ENCODE peak calls at places on chromosome 12, in six cellular contexts. N is hepatocyte, X is cardiac muscle cell, E is endothelial cell of umbilical vein, V is pancreas, C is testis. D is an unnamed sample.
A peak's percentile ranks its signal among the peaks of the same experiment; 100 is the strongest.

GRCh38 chr12:47318963-47319362 is 239.2 kb upstream of the AMIGO2 start:
- DNase-seq in N (no peak), X (no peak), E (no peak), V (no peak), C (no peak), D (no peak)

GRCh38 chr12:39990122-39991101 is 115.5 kb downstream of the SLC2A13 start:
- DNase-seq in N (peak; percentile 73), X (peak; percentile 79), E (peak; percentile 65), V (peak; percentile 58), C (peak; percentile 81), D (peak; percentile 44)

GRCh38 chr12:57190037-57190436 is 26.6 kb upstream of the NXPH4 start:
- DNase-seq in N (no peak), X (peak; percentile 55), E (peak; percentile 29), V (no peak), C (peak; percentile 55), D (peak; percentile 70)

GRCh38 chr12:29103539-29103974 is 45.5 kb upstream of the FAR2 start:
- DNase-seq in N (no peak), X (no peak), E (no peak), V (no peak), C (no peak), D (no peak)

GRCh38 chr12:52213541-52214420 is 19.3 kb upstream of the KRT7 start:
- DNase-seq in N (peak; percentile 89), X (peak; percentile 82), E (peak; percentile 90), V (peak; percentile 93), C (peak; percentile 81), D (peak; percentile 85)

GRCh38 chr12:93408813-93409212 is 31.1 kb downstream of the NUDT4 start:
- DNase-seq in N (no peak), X (no peak), E (no peak), V (no peak), C (no peak), D (no peak)

GRCh38 chr12:88266851-88267360 is 124.8 kb downstream of the TMTC3 start:
- DNase-seq in N (no peak), X (peak; percentile 6), E (no peak), V (no peak), C (no peak), D (no peak)

GRCh38 chr12:106114084-106115068 is 24.4 kb downstream of the NUAK1 start:
- DNase-seq in N (no peak), X (no peak), E (no peak), V (no peak), C (no peak), D (no peak)

GRCh38 chr12:59940676-59941342 is 345.0 kb downstream of the SLC16A7 start:
- DNase-seq in N (peak; percentile 11), X (no peak), E (no peak), V (no peak), C (no peak), D (no peak)

GRCh38 chr12:571795-572531 is 91.3 kb downstream of the NINJ2 start:
- DNase-seq in N (peak; percentile 54), X (no peak), E (peak; percentile 6), V (no peak), C (peak; percentile 73), D (no peak)

GRCh38 chr12:128867466-128867865 is 14.2 kb downstream of the GLT1D1 start:
- DNase-seq in N (no peak), X (no peak), E (no peak), V (no peak), C (no peak), D (no peak)

GRCh38 chr12:104183443-104183842 is 32.1 kb upstream of the TXNRD1 start:
- DNase-seq in N (no peak), X (no peak), E (no peak), V (no peak), C (no peak), D (no peak)

GRCh38 chr12:12387521-12387920 is 30.6 kb downstream of the BORCS5 start:
- DNase-seq in N (no peak), X (peak; percentile 60), E (peak; percentile 64), V (no peak), C (no peak), D (no peak)

GRCh38 chr12:30795660-30796507 is 41.1 kb upstream of the CAPRIN2 start:
- DNase-seq in N (peak; percentile 75), X (peak; percentile 86), E (peak; percentile 80), V (peak; percentile 46), C (peak; percentile 34), D (peak; percentile 48)

GRCh38 chr12:59398164-59398563 is 197.7 kb upstream of the SLC16A7 start:
- DNase-seq in N (no peak), X (no peak), E (no peak), V (no peak), C (no peak), D (no peak)

GRCh38 chr12:27191531-27191930 is 52.6 kb upstream of the STK38L start:
- DNase-seq in N (no peak), X (no peak), E (no peak), V (no peak), C (no peak), D (no peak)

GRCh38 chr12:101207086-101207780 is 2.8 kb downstream of the SLC5A8 start:
- DNase-seq in N (no peak), X (no peak), E (no peak), V (no peak), C (no peak), D (no peak)

GRCh38 chr12:101204598-101205304 is 5.3 kb downstream of the SLC5A8 start:
- DNase-seq in N (no peak), X (no peak), E (no peak), V (no peak), C (peak; percentile 24), D (no peak)

GRCh38 chr12:101209319-101210302 is at the start of gene SLC5A8:
- DNase-seq in N (peak; percentile 26), X (no peak), E (no peak), V (no peak), C (peak; percentile 25), D (peak; percentile 34)
- TF ChIP-seq CTCF in N (no peak), X (no peak), E (no peak), V (no peak), C (no peak), D (no peak)

GRCh38 chr12:9646794-9647622 is 22.5 kb upstream of the CLEC2D start:
- DNase-seq in N (peak; percentile 30), X (peak; percentile 50), E (peak; percentile 30), V (no peak), C (peak; percentile 19), D (no peak)

GRCh38 chr12:9649532-9649940 is 20.0 kb upstream of the CLEC2D start:
- DNase-seq in N (peak; percentile 13), X (no peak), E (no peak), V (no peak), C (peak; percentile 26), D (no peak)

GRCh38 chr12:9651265-9651729 is 18.2 kb upstream of the CLEC2D start:
- DNase-seq in N (no peak), X (peak; percentile 76), E (no peak), V (no peak), C (no peak), D (no peak)

GRCh38 chr12:9648701-9649531 is 20.6 kb upstream of the CLEC2D start:
- DNase-seq in N (no peak), X (no peak), E (peak; percentile 67), V (no peak), C (no peak), D (no peak)

DNA sequence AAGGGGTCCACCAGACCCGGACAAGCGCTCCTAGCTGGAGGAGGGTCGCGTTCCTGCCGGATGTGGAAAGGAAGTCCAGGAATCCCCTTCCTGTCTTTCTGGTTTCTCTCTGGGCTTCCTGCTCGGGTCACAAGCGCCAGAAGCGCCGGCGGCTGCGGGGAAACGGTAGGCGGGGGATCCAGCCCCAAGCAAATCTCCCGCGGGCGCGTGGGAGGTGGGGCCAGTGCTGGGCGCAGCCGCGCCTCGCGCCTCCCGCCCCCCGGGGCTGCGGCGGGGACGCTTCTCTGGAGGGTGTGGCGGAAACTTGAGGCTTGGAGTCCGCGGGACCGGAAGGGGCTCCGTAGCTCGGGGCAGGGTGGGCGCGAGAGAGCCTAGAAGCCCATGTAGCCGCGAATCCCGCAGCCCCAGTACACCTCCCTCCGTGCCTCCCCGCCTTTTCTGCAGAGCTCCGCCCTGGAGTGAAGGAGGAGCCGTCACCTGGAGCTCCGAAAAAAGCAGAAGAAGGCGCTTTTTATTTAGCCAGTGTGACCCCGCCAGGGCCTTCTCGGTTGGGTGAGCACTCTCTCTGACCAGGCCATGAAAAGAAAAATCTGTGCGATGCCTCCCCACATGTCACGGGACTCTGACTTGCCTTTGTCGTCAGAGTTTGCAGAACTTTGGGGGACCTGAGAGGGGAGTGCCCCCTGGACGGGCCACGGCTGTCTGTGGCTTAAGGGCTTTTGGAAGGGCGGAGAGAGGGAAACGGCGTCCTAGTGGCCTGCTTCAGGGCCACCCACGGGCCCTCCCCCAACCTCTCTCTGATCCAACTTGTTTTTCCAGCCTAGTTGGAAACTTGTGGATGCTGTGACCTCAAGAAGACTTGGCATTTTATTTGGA is 21.4 kb upstream of the CLEC2D start:
- DNase-seq in N (peak; percentile 91), X (peak; percentile 90), E (peak; percentile 54), V (peak; percentile 65), C (peak; percentile 88), D (peak; percentile 78)
- H3K36me3 ChIP-seq in N (no peaks in the 10 kb centered on the region), X (no peaks in the 10 kb centered on the region), E (no peaks in the 10 kb centered on the region), V (no peaks in the 10 kb centered on the region), C (no peaks in the 10 kb centered on the region), D (no peaks in the 10 kb centered on the region)

DNA sequence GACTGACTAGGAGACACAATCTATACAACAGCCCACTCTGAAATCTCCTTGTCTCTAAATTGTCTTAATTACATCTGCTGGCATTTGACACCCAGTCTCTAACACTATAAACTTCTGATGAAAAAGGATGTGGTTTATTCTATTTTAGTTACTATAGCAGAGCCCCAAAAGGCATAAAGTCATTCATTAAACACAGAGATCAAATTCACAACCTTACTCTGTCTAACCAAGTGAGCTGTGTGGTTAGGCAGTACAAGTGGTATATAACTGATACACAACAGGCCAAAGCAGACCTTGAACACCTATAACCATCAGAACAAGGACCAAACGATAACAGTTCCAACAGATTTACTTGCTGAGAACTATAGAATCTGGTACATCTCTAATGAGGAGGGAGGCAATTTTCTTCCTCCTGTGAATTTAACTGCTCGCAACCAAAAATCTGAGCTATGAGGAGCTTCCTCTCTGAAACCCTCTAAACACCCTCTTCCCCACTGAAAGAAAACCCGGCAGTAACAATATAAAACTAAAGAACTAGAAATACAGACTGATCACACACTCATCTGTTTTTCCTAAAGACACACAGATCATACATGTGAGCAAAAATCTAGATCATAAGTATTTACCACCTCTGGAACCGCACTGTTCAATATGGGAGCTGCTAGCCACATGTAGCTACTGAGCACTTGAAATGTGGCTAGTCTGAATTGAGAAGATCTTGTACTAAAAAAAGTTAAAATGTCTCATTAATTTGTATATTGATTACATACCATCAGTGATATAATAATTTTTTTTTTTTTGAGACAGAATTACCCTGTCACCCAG is 17.8 kb downstream of the SPPL3 start:
- DNase-seq in N (no peak), X (no peak), E (no peak), V (no peak), C (no peak), D (no peak)
- H3K4me3 ChIP-seq in N (no peak overlapping the region), X (no peak overlapping the region), E (no peak overlapping the region), V (no peak overlapping the region), C (no peak overlapping the region), D (no peak overlapping the region)

DNA sequence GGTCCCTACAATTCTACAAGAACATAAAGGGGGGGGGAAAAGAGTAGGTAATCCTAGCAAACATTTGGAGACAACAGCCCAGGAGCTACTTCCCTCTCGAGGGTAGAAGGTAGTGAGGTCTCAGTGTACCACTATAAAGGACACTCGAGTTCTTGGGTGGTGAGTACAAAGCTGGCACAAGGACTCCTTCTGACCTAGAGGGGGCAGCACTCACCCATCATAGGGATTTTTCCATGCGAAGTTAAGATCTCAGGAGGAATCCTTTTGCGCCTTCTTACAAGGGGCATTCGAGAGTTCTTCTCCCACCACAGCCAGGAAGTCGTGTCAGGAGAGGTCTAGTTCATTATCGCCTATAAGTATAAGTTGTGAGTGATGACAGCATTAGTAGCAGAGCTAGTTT is 200.2 kb upstream of the RBM19 start:
- DNase-seq in N (peak; percentile 70), X (peak; percentile 81), E (no peak), V (peak; percentile 8), C (peak; percentile 51), D (no peak)
- TF ChIP-seq CTCF in N (peak; percentile 56), X (peak; percentile 80), E (no peak), V (peak; percentile 15), C (peak; percentile 21), D (peak; percentile 18)

GRCh38 chr12:24920141-24920540 is 28.8 kb downstream of the BCAT1 start:
- DNase-seq in N (no peak), X (no peak), E (no peak), V (no peak), C (no peak), D (no peak)
- H3K36me3 ChIP-seq in N (no peaks in the 10 kb centered on the region), X (no peaks in the 10 kb centered on the region), E (no peaks in the 10 kb centered on the region), V (no peaks in the 10 kb centered on the region), C (no peaks in the 10 kb centered on the region), D (no peaks in the 10 kb centered on the region)

D was measured in lung.